ENCODE peak calls at places on chromosome 6, in seven cellular contexts. Q, H, W, J, T, I and D are unnamed samples.

GRCh38 chr6:29631860-29632731 is 887 bp downstream of the GABBR1 start:
- DNase-seq in Q (peak), H (no peak), W (no peak), J (peak), T (no peak), I (peak), D (no peak)

GRCh38 chr6:158611600-158612041 is 32.9 kb downstream of the DYNLT1 start:
- DNase-seq in Q (peak), H (no peak), W (no peak), J (no peak), T (no peak), I (no peak), D (no peak)

GRCh38 chr6:133568970-133569889 is 319.7 kb upstream of the TCF21 start:
- DNase-seq in Q (no peak), H (peak), W (peak), J (peak), T (peak), I (peak), D (peak)

GRCh38 chr6:135266675-135267074 is 85.6 kb downstream of the MYB start:
- DNase-seq in Q (no peak), H (no peak), W (no peak), J (no peak), T (no peak), I (no peak), D (peak)

GRCh38 chr6:5786321-5787053 is 220.2 kb downstream of the NRN1 start:
- DNase-seq in Q (no peak), H (no peak), W (no peak), J (no peak), T (no peak), I (no peak), D (no peak)

GRCh38 chr6:100665041-100665380 is 200.3 kb upstream of the SIM1 start:
- DNase-seq in Q (no peak), H (no peak), W (no peak), J (peak), T (no peak), I (no peak), D (no peak)

GRCh38 chr6:2111162-2111677 is 134.2 kb downstream of the GMDS start:
- DNase-seq in Q (no peak), H (no peak), W (no peak), J (peak), T (no peak), I (no peak), D (no peak)

GRCh38 chr6:29751480-29751879 is 28.2 kb downstream of the HLA-F start:
- DNase-seq in Q (peak), H (no peak), W (no peak), J (no peak), T (no peak), I (no peak), D (no peak)

GRCh38 chr6:15464211-15464725 is 198.6 kb downstream of the DTNBP1 start:
- DNase-seq in Q (peak), H (no peak), W (no peak), J (no peak), T (no peak), I (no peak), D (no peak)